ENCODE peak calls at places on chromosomes 1 and 21, in four cellular contexts. M is A549, C is fibroblast of mammary gland, G is AG04450. U is an unnamed sample.

GRCh38 chr1:52771384-52771783 is 45.1 kb downstream of the ZYG11B start:
- DNase-seq in G (peak; percentile 21), C (no peak), M (no peak), U (no peak)

GRCh38 chr1:197320991-197321531 is 53.0 kb downstream of the CRB1 start:
- DNase-seq in C (peak; percentile 68), G (no peak), M (peak; percentile 68), U (peak; percentile 26)

GRCh38 chr1:227786673-227787512 is 28.6 kb upstream of the PRSS38 start:
- DNase-seq in G (no peak), M (no peak), C (no peak), U (no peak)

GRCh38 chr1:154866995-154867795 is 2.9 kb downstream of the KCNN3 start:
- DNase-seq in G (peak; percentile 42), M (no peak), C (peak; percentile 45), U (peak; percentile 57)

GRCh38 chr21:45011911-45012660 is 62.3 kb upstream of the ADARB1 start:
- DNase-seq in M (peak; percentile 38), C (peak; percentile 83), G (peak; percentile 79), U (peak; percentile 95)

GRCh38 chr1:159161001-159161718 is 10.3 kb upstream of the CADM3 start:
- DNase-seq in G (peak; percentile 56), M (peak; percentile 77), C (peak; percentile 93), U (peak; percentile 82)

GRCh38 chr1:47459263-47459788 is 21.5 kb downstream of the FOXD2 start:
- DNase-seq in M (no peak), G (no peak), C (no peak), U (no peak)

GRCh38 chr1:50279622-50280320 is 143.5 kb downstream of the DMRTA2 start:
- DNase-seq in G (no peak), C (no peak), M (peak; percentile 3), U (peak; percentile 45)

GRCh38 chr1:90402893-90403849 is 313.9 kb downstream of the BARHL2 start:
- DNase-seq in G (peak; percentile 87), C (peak; percentile 94), M (peak; percentile 68), U (peak; percentile 73)

GRCh38 chr21:25280061-25280460 is 327.2 kb downstream of the MRPL39 start:
- DNase-seq in M (no peak), C (no peak), G (no peak), U (no peak)

GRCh38 chr1:89844236-89844807 is 23.5 kb downstream of the LRRC8D start:
- DNase-seq in C (no peak), G (no peak), M (peak; percentile 13), U (peak; percentile 44)

GRCh38 chr1:59487335-59488031 is 190.6 kb downstream of the FGGY start:
- DNase-seq in M (no peak), C (peak; percentile 30), G (no peak), U (no peak)

GRCh38 chr1:168977618-168978017 is 128.9 kb upstream of the ATP1B1 start:
- DNase-seq in M (no peak), G (no peak), C (no peak), U (no peak)

GRCh38 chr1:1628656-1629429 is 3.1 kb upstream of the MMP23B start:
- DNase-seq in C (no peak), G (no peak), M (no peak), U (no peak)

GRCh38 chr1:183454377-183454776 is 17.9 kb upstream of the SMG7 start:
- DNase-seq in M (no peak), G (no peak), C (peak; percentile 2), U (no peak)

GRCh38 chr1:101257500-101258325 is 20.9 kb downstream of the S1PR1 start:
- DNase-seq in C (no peak), G (no peak), M (no peak), U (no peak)

GRCh38 chr1:43817304-43817939 is 110.1 kb downstream of the ST3GAL3 start:
- DNase-seq in M (no peak), C (no peak), G (no peak), U (no peak)

GRCh38 chr1:111906111-111906510 is 83.4 kb downstream of the KCND3 start:
- DNase-seq in C (no peak), G (no peak), M (no peak), U (no peak)

GRCh38 chr21:38476385-38476784 is 21.9 kb downstream of the ERG start:
- DNase-seq in C (no peak), G (no peak), M (no peak), U (no peak)

GRCh38 chr1:109770331-109771095 is 6.8 kb upstream of the EPS8L3 start:
- DNase-seq in M (no peak), G (no peak), C (no peak), U (no peak)

GRCh38 chr1:240033406-240033805 is 58.3 kb upstream of the FMN2 start:
- DNase-seq in M (no peak), C (no peak), G (no peak), U (no peak)

GRCh38 chr1:25210728-25211127 is 21.6 kb downstream of the SYF2 start:
- DNase-seq in M (no peak), G (no peak), C (no peak), U (no peak)

GRCh38 chr1:237685553-237685952 is 205.2 kb downstream of the ZP4 start:
- DNase-seq in C (no peak), G (no peak), M (no peak), U (no peak)

GRCh38 chr1:40862008-40862863 is at the start of gene CITED4:
- DNase-seq in M (peak; percentile 95), G (peak; percentile 74), C (peak; percentile 88), U (peak; percentile 90)
- TF ChIP-seq CTCF in M (peak; percentile 52), G (peak; percentile 28), C (peak; percentile 26), U (no peak)

GRCh38 chr1:22653741-22654140 is 705 bp downstream of the C1QB start:
- DNase-seq in M (no peak), C (no peak), G (no peak), U (no peak)
- H3K4me3 ChIP-seq in M (no peak overlapping the region), C (no peak overlapping the region), G (no peak overlapping the region), U (no peak overlapping the region)

GRCh38 chr1:93288558-93288957 is 57.1 kb upstream of the DR1 start:
- DNase-seq in C (peak; percentile 23), M (no peak), G (no peak), U (no peak)
- TF ChIP-seq CTCF in C (no peak), M (no peak), G (no peak), U (no peak)

GRCh38 chr1:19391596-19391981 is 79.5 kb downstream of the SLC66A1 start:
- DNase-seq in M (no peak), C (no peak), G (no peak), U (no peak)
- H3K4me3 ChIP-seq in M (no peak overlapping the region), C (no peak overlapping the region), G (peak overlapping the region; percentile 22), U (peak overlapping the region; percentile 33)

GRCh38 chr1:62068978-62069377 is 125.7 kb upstream of the L1TD1 start:
- DNase-seq in G (no peak), M (no peak), C (peak; percentile 37), U (no peak)

GRCh38 chr1:62071695-62072094 is 123.0 kb upstream of the L1TD1 start:
- DNase-seq in C (no peak), G (no peak), M (no peak), U (no peak)

GRCh38 chr1:62068302-62068936 is 126.2 kb upstream of the L1TD1 start:
- DNase-seq in G (no peak), M (no peak), C (no peak), U (no peak)

GRCh38 chr1:62066713-62067112 is 127.9 kb upstream of the L1TD1 start:
- DNase-seq in M (no peak), G (no peak), C (no peak), U (no peak)

GRCh38 chr1:62070384-62071011 is 124.2 kb upstream of the L1TD1 start:
- DNase-seq in C (peak; percentile 31), G (no peak), M (no peak), U (peak; percentile 52)
- TF ChIP-seq CTCF in C (peak; percentile 62), G (peak; percentile 55), M (peak; percentile 37), U (peak; percentile 53)

DNA sequence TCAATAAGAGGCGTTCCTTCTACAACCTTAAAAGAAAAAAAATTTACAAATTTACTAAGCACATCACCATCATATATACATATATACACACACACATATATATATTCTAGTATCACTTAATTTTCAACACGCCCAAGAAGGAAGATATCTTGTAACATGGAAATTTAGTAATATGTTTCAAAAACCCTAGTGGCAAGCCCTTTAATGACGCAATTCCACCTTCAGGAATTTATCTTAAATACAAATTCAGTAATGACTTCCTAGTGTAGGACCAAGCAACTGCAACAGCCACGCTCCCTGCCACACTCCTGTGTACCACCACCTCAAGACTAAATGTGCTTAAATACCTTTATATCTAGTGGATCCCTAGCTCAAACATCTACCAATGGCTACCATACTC is 12.5 kb downstream of the LBR start:
- DNase-seq in G (no peak), C (no peak), M (no peak), U (no peak)
- H3K4me3 ChIP-seq in G (no peak overlapping the region), C (no peak overlapping the region), M (no peak overlapping the region), U (no peak overlapping the region)

GRCh38 chr21:23402929-23403520 is 2204.3 kb downstream of the MRPL39 start:
- DNase-seq in M (no peak), C (no peak), G (no peak), U (no peak)

GRCh38 chr21:23398726-23399125 is 2208.6 kb downstream of the MRPL39 start:
- DNase-seq in C (no peak), G (no peak), M (no peak), U (no peak)

DNA sequence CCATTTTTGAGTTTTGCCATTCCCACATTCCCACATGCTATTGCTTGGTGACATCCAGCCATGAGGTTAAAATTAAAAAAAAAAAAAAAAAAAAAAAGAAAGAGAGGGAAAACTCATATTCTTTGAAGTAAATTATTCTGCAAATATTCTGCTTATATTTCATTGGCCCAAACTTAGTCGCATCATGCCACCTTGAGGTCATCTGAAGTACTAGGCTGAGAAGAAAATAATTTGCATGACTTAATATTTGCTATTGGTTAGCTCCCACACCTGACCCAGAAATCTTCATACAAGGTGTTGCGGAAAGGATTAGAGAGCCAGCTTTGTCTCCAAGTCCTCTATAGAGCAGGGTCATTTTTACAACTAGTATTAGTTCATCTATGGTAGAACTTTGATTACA is 2206.0 kb downstream of the MRPL39 start:
- DNase-seq in C (peak; percentile 1), G (no peak), M (peak; percentile 0), U (no peak)
- TF ChIP-seq CTCF in C (no peak), G (no peak), M (no peak), U (no peak)

GRCh38 chr1:226710501-226710900 is 28.6 kb downstream of the ITPKB start:
- DNase-seq in C (no peak), M (no peak), G (no peak), U (no peak)
- H3K4me3 ChIP-seq in C (no peak overlapping the region), M (no peak overlapping the region), G (no peak overlapping the region), U (no peak overlapping the region)

U was measured in foreskin fibroblast.